ENCODE peak calls at places on chromosome 12, in four cellular contexts. G is A549, Y is heart left ventricle, U is body of pancreas. I is an unnamed sample.

GRCh38 chr12:70711831-70712230 is 74.6 kb upstream of the PTPRB start:
- DNase-seq in G (no peak), Y (no peak), U (no peak), I (no peak)

GRCh38 chr12:99135376-99135775 is 490.3 kb downstream of the APAF1 start:
- DNase-seq in G (no peak), Y (no peak), U (no peak), I (no peak)

GRCh38 chr12:74111688-74112360 is 425.8 kb upstream of the ATXN7L3B start:
- DNase-seq in G (no peak), Y (no peak), U (peak; percentile 23), I (no peak)

GRCh38 chr12:85076688-85077430 is 40.7 kb downstream of the LRRIQ1 start:
- DNase-seq in G (peak; percentile 44), Y (no peak), U (peak; percentile 4), I (no peak)

GRCh38 chr12:55715169-55715764 is 579 bp upstream of the BLOC1S1 start:
- DNase-seq in G (peak; percentile 24), Y (peak; percentile 3), U (no peak), I (no peak)

GRCh38 chr12:7667025-7667575 is 1.4 kb upstream of the APOBEC1 start:
- DNase-seq in G (peak; percentile 31), Y (no peak), U (no peak), I (no peak)

GRCh38 chr12:128863957-128864356 is 10.7 kb downstream of the GLT1D1 start:
- DNase-seq in G (no peak), Y (no peak), U (no peak), I (peak; percentile 42)

GRCh38 chr12:123271182-123271491 is 519 bp downstream of the CDK2AP1 start:
- DNase-seq in G (peak; percentile 76), Y (peak; percentile 88), U (peak; percentile 76), I (no peak)

GRCh38 chr12:103470664-103471063 is 25.1 kb downstream of the C12orf42 start:
- DNase-seq in G (no peak), Y (no peak), U (no peak), I (no peak)

GRCh38 chr12:91355150-91356006 is 172.8 kb upstream of the DCN start:
- DNase-seq in G (peak; percentile 50), Y (peak; percentile 66), U (peak; percentile 77), I (peak; percentile 78)

GRCh38 chr12:67807808-67808207 is 159.3 kb downstream of the DYRK2 start:
- DNase-seq in G (no peak), Y (no peak), U (no peak), I (no peak)

GRCh38 chr12:45170456-45171042 is 45.3 kb upstream of the ANO6 start:
- DNase-seq in G (peak; percentile 65), Y (peak; percentile 72), U (peak; percentile 78), I (peak; percentile 94)

GRCh38 chr12:93145086-93145485 is 216.0 kb upstream of the EEA1 start:
- DNase-seq in G (no peak), Y (no peak), U (no peak), I (no peak)

GRCh38 chr12:57452181-57452936 is 2.7 kb upstream of the INHBE start:
- DNase-seq in G (no peak), Y (peak; percentile 77), U (no peak), I (no peak)
- TF ChIP-seq POLR2A in G (no peak), Y (no peak), U (no peak), I (no peak)

DNA sequence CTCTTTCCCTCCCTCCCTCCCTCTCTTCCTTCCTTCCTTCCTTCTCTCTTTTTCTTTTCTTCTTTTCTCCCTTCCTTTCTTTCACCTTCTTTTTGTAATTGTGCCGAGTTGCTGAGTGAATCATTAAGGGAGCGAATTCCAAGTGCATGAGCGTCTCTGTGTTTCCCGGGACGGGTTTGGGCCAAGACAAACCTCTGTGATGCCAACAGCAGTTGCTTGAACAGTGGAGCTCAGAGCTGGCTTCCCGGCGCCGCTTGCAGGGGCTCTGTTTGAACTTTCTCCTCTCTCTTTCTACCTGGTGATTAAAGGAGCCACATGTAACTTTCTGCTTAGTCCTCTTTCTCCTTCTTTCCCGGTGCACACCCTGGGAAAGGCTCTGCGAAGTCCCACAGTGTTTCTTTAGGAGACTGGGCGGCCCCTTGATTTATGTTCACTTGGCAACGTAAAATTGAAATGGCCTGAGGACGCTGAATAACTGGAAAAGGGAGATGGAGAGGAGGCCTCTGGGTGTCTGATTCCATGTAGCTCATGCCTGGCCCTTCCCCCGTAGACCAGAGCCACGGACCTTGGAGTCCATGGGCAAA is 33.7 kb upstream of the MAP1LC3B2 start:
- DNase-seq in G (peak; percentile 72), Y (no peak), U (peak; percentile 89), I (peak; percentile 78)
- TF ChIP-seq CTCF in G (no peak), Y (no peak), U (no peak), I (no peak)

DNA sequence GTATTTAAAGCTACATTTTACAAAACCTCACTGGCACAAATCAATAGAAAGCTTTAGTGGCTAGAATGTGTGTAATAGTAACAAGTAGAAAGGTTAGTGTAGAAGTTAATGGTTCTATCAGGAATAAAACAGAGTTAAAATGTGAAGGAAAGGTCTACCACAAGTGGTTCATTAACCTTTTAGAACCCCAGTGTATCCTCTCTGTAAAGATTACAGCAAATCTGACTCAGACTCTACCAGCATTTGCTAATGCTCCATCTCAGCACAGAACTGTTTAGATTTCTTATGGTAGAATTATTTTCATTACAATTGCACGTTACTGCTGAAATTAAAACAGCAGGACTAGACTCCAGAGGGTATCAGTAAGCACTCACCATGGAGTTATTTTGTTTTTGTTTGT is 608.9 kb upstream of the LMO3 start:
- DNase-seq in G (no peak), Y (no peak), U (no peak), I (no peak)
- TF ChIP-seq POLR2A in G (no peak), Y (no peak), U (no peak), I (no peak)

GRCh38 chr12:106107566-106107965 is 31.2 kb downstream of the NUAK1 start:
- DNase-seq in G (no peak), Y (no peak), U (no peak), I (no peak)

GRCh38 chr12:106109168-106109910 is 29.4 kb downstream of the NUAK1 start:
- DNase-seq in G (no peak), Y (no peak), U (no peak), I (no peak)

GRCh38 chr12:106106129-106106566 is 32.6 kb downstream of the NUAK1 start:
- DNase-seq in G (no peak), Y (no peak), U (no peak), I (no peak)

GRCh38 chr12:106106892-106107291 is 31.9 kb downstream of the NUAK1 start:
- DNase-seq in G (no peak), Y (no peak), U (no peak), I (no peak)

GRCh38 chr12:106108187-106108816 is 30.5 kb downstream of the NUAK1 start:
- DNase-seq in G (no peak), Y (no peak), U (no peak), I (no peak)
- TF ChIP-seq CTCF in G (no peak), Y (no peak), U (no peak), I (no peak)

GRCh38 chr12:89525824-89526770 is at the start of gene POC1B:
- DNase-seq in G (peak; percentile 76), Y (peak; percentile 91), U (peak; percentile 70), I (peak; percentile 73)
- TF ChIP-seq POLR2A in G (peak; percentile 22), Y (no peak), U (peak; percentile 70), I (no peak)

GRCh38 chr12:9798008-9798619 is 29.2 kb upstream of the KLRF1 start:
- DNase-seq in G (peak; percentile 13), Y (no peak), U (peak; percentile 66), I (peak; percentile 32)
- TF ChIP-seq CTCF in G (peak; percentile 47), Y (peak; percentile 29), U (peak; percentile 28), I (no peak)

GRCh38 chr12:11731455-11731854 is 82.0 kb downstream of the ETV6 start:
- DNase-seq in G (no peak), Y (no peak), U (no peak), I (no peak)

GRCh38 chr12:11731042-11731357 is 81.5 kb downstream of the ETV6 start:
- DNase-seq in G (no peak), Y (no peak), U (no peak), I (no peak)

GRCh38 chr12:11729008-11729407 is 79.5 kb downstream of the ETV6 start:
- DNase-seq in G (no peak), Y (no peak), U (peak; percentile 95), I (no peak)

GRCh38 chr12:11729439-11730150 is 80.1 kb downstream of the ETV6 start:
- DNase-seq in G (no peak), Y (no peak), U (no peak), I (no peak)

DNA sequence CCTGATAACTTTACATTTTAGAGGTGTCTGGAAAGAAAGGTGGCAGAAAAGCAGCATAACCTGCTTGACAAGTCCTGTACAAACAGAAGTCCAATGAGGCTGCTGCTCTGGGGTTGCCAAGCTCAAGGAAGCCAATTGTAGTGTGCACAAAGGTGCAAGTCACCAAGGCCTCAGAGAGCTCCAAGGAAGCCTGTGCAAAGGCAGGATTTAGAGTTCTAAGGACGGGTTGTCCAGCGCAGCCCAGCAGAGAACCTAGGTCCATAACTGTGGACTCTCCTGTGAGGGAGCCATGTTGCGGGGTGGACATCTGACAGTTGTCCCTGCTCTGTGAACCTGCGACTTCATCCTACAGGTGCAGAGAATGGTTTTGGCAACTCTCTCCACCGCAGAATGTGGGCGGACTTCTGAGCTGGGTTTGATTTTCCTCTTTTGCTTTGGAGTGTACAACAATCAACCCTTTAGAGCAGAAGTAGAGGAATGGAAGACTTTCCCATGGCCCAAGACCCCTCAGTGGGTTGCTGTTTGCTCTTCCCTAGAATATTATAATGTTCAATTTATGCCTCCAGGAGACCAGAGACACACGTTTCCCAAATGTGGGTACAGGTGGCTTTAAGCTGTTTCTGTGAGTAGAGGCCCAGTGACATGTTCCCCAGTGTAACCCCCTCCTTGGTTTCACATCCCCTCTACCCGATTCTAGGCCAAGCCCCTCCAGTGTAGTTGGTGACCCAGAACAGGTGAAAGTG is 81.0 kb downstream of the ETV6 start:
- DNase-seq in G (no peak), Y (no peak), U (peak; percentile 95), I (no peak)
- TF ChIP-seq POLR2A in G (no peak), Y (no peak), U (peak; percentile 64), I (no peak)

GRCh38 chr12:95851609-95852008 is 7.1 kb upstream of the SNRPF start:
- DNase-seq in G (no peak), Y (no peak), U (no peak), I (no peak)

GRCh38 chr12:95857799-95858198 is 953 bp upstream of the SNRPF start:
- DNase-seq in G (no peak), Y (no peak), U (no peak), I (no peak)

GRCh38 chr12:95848575-95849388 is 10.0 kb upstream of the SNRPF start:
- DNase-seq in G (peak; percentile 55), Y (no peak), U (peak; percentile 48), I (no peak)

GRCh38 chr12:95857151-95857550 is 1.6 kb upstream of the SNRPF start:
- DNase-seq in G (no peak), Y (no peak), U (no peak), I (no peak)

DNA sequence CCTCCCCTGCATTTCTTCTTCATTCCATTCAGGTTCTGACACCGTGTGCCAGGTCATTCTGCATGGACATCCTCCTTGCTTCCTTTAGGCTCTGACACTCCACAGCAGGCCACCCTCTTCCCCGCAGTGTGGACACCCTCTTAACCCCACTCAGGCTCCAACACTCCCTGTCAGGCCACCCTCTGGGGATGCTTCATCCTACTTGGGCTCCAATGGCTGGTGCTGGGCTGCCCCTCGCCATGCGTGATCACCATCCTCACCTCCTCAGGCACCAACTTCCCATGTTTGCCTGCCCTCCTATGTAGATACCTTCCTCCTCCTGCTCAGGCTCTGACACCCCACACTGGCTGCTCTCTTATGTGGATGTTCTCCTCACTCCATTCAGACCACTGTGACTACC is 6.6 kb upstream of the SNRPF start:
- DNase-seq in G (no peak), Y (no peak), U (no peak), I (no peak)
- TF ChIP-seq CTCF in G (no peak), Y (no peak), U (no peak), I (no peak)